ENCODE peak calls at places on chromosomes 1 and 21, in five cellular contexts. I is suprapubic skin, S is K562, B is GM12891, F is GM12878. P is an unnamed sample.

GRCh38 chr1:53080041-53080440 is 18.0 kb downstream of the PODN start:
- DNase-seq in I (no peak), B (no peak), S (no peak), F (no peak), P (no peak)

GRCh38 chr1:6911974-6912373 is 126.7 kb downstream of the CAMTA1 start:
- DNase-seq in S (no peak), F (no peak), I (no peak), B (no peak), P (no peak)

GRCh38 chr1:21216835-21217811 is 40.4 kb upstream of the EIF4G3 start:
- DNase-seq in I (no peak), B (peak), S (peak), F (no peak), P (peak)

GRCh38 chr1:182185822-182186756 is 124.6 kb upstream of the ZNF648 start:
- DNase-seq in B (no peak), F (no peak), S (no peak), I (no peak), P (no peak)

GRCh38 chr1:209755926-209756607 is at the start of gene TRAF3IP3:
- DNase-seq in B (peak), I (peak), F (peak), S (no peak), P (peak)

GRCh38 chr1:66370462-66370907 is 163.5 kb upstream of the SGIP1 start:
- DNase-seq in S (no peak), B (no peak), I (no peak), F (no peak), P (no peak)

GRCh38 chr1:111563619-111564018 is 56.0 kb upstream of the RAP1A start:
- DNase-seq in F (no peak), I (no peak), S (no peak), B (no peak), P (no peak)

GRCh38 chr1:23122023-23122738 is 46.5 kb downstream of the LUZP1 start:
- DNase-seq in I (no peak), B (no peak), S (no peak), F (no peak), P (peak)

GRCh38 chr21:45152265-45152746 is 77.9 kb downstream of the ADARB1 start:
- DNase-seq in I (no peak), F (no peak), B (peak), S (peak), P (peak)

GRCh38 chr1:225476538-225476988 is 48.7 kb upstream of the LBR start:
- DNase-seq in F (no peak), B (no peak), I (peak), S (no peak), P (no peak)

GRCh38 chr1:118866330-118866729 is 121.8 kb downstream of the TBX15 start:
- DNase-seq in B (no peak), S (no peak), I (no peak), F (no peak), P (no peak)

GRCh38 chr1:80847904-80848303 is 952.8 kb upstream of the ADGRL2 start:
- DNase-seq in I (no peak), F (no peak), B (no peak), S (no peak), P (no peak)

GRCh38 chr1:24409535-24409934 is 4.0 kb downstream of the STPG1 start:
- DNase-seq in I (no peak), S (no peak), F (no peak), B (no peak), P (no peak)

GRCh38 chr1:84143796-84144565 is at the start of gene PRKACB:
- DNase-seq in F (peak), I (no peak), S (no peak), B (no peak), P (no peak)

GRCh38 chr21:46122241-46122671 is 24.3 kb downstream of the COL6A2 start:
- DNase-seq in S (no peak), I (no peak), F (no peak), B (peak), P (peak)

GRCh38 chr1:32063261-32063681 is 9.5 kb upstream of the TMEM39B start:
- DNase-seq in S (peak), B (no peak), F (no peak), I (peak), P (no peak)

GRCh38 chr1:50841791-50842387 is 118.2 kb downstream of the FAF1 start:
- DNase-seq in F (no peak), B (no peak), I (no peak), S (no peak), P (no peak)

GRCh38 chr1:149936992-149937705 is 470 bp upstream of the MTMR11 start:
- DNase-seq in I (no peak), S (no peak), F (no peak), B (no peak), P (peak)

GRCh38 chr1:65344171-65344570 is 34.8 kb downstream of the DNAJC6 start:
- DNase-seq in F (no peak), B (no peak), I (no peak), S (no peak), P (no peak)

GRCh38 chr1:10782491-10783244 is 13.8 kb downstream of the CASZ1 start:
- DNase-seq in F (no peak), I (no peak), S (no peak), B (no peak), P (no peak)

GRCh38 chr1:210340751-210341328 is 12.1 kb downstream of the HHAT start:
- DNase-seq in I (no peak), S (no peak), B (no peak), F (no peak), P (no peak)

DNA sequence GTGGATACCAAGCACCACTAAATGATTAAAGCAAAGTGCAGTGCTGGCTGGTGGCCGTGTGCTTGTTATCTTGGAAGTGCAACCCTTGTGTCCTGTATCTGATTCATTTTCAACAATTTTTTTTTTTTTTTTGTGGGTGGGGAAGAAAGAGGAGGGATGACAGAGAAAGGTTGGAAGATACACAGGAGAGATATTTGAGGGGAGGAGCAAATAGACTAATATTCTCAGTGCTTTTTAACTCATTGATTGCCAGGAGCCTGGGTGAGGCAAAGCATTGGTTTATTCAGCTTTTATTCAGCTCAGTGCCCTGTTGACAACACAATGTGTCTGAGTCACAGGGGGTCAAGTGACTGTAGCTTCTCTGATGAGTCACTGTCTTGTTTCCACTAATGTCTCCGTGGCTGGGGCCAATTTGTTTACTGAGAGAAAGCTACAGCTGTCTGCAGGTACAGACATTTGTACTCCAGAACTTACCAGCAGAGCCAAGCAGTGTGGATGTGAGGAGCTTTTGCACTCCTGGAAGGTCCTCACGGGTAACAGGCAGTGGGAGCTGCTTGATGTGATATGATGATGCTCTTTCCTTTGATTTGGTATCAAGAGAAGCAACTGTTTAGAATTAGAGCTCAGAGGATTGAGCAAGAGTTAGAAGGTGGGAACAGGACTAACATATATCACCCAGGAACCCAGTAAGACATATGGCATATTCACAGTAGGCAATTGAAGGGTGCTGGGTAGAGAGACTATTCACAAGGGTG is 23.6 kb upstream of the DNM3 start:
- DNase-seq in I (no peak), S (peak), F (no peak), B (no peak), P (peak)
- TF ChIP-seq POLR2AphosphoS5 in I (no peak), S (no peak), F (no peak), B (no peak), P (no peak)

GRCh38 chr1:43530483-43531452 is at the start of gene PTPRF:
- DNase-seq in I (no peak), B (no peak), S (peak), F (no peak), P (peak)

GRCh38 chr1:43531906-43532584 is 1.4 kb downstream of the PTPRF start:
- DNase-seq in S (no peak), B (no peak), F (no peak), I (no peak), P (no peak)

GRCh38 chr1:43531453-43531905 is 796 bp downstream of the PTPRF start:
- DNase-seq in S (peak), F (no peak), B (peak), I (no peak), P (peak)

GRCh38 chr1:43527111-43527878 is 3.4 kb upstream of the PTPRF start:
- DNase-seq in F (no peak), B (no peak), I (no peak), S (no peak), P (no peak)

DNA sequence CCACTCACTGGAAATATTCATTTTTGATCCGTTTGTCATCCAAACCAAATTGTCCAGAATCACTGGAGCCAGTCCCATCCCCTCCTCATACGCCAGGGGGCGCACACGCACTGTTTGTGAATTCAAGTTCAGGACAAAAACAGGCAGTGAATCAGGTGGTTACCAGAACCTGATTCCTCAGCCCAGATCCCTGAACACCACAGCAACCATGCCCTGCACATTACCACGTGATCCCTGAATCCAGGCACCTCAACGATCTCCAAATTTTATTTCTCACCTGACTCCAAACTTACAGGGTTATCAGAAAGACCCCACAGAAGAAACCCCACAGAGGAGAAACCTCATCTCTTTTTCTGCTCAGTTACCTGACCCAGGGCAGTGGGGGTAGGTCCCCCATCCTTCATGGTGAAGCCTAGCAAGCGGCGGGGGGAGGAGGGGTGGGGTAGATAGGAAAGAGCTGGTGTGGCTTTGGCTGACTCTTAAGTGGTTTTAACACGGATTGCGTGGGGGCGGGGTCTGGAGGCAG is 1.4 kb upstream of the PTPRF start:
- DNase-seq in B (peak), S (peak), I (peak), F (peak), P (peak)
- TF ChIP-seq POLR2AphosphoS5 in B (no peak), S (no peak), I (no peak), F (no peak), P (peak)

DNA sequence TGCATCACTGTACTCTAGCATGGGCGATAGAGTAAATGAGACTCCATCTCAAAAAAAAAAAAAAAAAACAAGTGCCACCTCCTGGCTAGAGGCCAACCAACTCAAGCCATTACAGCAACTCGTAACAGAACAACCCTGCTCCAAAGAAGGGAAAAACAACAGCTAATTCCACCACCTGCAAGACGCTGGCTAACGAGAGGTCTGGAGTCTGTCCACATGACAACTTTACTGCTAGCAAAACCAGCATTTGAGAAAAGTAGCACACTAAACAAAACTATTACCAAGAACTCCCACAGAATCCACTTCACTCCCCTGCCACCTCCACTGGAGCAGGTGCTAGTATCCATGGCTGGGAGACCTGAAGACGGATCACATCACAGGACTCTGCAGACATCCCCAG is 24.1 kb upstream of the EGLN1 start:
- DNase-seq in B (no peak), I (no peak), S (no peak), F (no peak), P (no peak)
- TF ChIP-seq POLR2AphosphoS5 in B (no peak), I (no peak), S (no peak), F (no peak), P (no peak)

GRCh38 chr1:113732802-113733201 is 26.5 kb downstream of the PHTF1 start:
- DNase-seq in F (no peak), B (no peak), S (no peak), I (no peak), P (no peak)
- TF ChIP-seq POLR2AphosphoS5 in F (no peak), B (no peak), S (no peak), I (no peak), P (no peak)

DNA sequence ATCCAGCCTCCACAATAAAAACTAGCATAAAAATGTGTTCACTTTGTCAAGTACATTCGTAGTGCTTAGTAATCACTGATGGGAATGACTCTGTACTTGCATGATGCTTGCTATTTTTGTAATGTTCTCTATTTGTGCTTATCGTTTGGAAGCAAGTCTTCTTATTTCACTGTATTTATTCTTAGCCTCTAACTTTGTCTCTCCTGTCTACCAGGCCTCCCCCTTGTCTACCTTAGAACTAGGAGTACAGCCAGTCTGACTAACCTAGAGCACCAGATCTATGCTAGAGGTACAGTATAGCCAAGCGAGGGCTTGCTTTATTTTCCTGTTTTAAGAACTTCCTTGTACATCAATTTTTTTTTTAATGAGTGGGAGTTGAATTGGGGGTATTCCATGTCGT is 108.2 kb downstream of the VPS13D start:
- DNase-seq in F (no peak), B (no peak), I (no peak), S (no peak), P (no peak)
- TF ChIP-seq POLR2AphosphoS5 in F (no peak), B (no peak), I (no peak), S (no peak), P (no peak)

DNA sequence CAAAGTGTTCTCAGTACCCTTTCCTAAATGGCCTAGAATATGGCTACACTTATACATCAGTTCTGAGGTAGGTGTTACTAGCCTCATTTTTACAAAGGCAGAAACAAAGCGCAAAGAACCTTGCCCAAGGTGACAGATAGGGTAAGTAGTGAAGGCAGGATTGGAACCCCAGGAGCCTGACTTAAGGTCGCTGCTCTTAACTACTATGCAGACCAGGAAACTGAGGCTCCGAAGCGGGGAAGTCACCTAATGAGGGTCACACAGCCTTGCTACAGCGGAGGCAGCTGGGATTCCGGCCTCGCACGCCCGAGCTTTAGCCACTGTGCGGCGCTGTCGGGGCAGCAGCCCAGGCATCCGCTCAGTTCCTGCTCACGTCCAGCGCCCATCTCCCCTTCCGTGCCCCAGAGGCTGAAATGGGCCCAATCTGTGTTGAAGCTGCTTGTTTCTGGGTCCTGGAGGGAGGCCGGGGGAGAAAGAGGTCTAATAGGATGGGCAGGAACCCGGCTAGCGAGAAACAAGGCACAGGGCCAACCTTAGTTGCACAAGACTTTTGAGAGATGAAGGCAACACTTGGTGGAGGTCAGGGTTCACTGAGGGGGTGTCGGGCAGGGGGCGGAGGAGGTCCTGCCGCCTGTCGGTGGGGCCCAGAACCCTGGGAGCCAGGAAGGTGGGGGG is 1.4 kb upstream of the FOXD2 start:
- DNase-seq in S (peak), B (peak), I (no peak), F (peak), P (peak)
- TF ChIP-seq POLR2AphosphoS5 in S (no peak), B (no peak), I (no peak), F (no peak), P (no peak)

DNA sequence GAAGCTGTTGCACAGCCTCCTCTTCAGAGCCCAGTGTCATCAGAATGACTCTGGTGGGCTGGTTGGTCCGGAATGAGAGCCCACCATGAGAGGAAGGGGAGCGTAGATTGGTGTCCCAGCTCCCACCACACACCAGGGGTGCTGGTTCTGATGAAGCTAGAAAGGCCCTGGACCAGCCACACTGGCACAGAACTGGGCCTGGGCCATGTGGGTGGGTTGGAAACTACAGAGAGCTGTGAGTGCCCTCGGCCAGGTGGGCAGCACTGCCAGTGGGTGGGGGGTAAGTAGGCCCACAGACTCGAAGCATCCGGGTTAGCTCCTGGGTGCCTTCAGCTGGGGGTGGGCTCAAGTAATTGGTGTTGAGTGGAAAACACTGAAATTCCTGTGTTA is 11.6 kb upstream of the TFF1 start:
- DNase-seq in I (no peak), B (no peak), F (no peak), S (no peak), P (peak)
- TF ChIP-seq POLR2AphosphoS5 in I (no peak), B (no peak), F (no peak), S (no peak), P (no peak)

GRCh38 chr1:77673716-77674355 is 8.6 kb downstream of the ZZZ3 start:
- DNase-seq in S (no peak), B (no peak), I (no peak), F (no peak), P (no peak)
- TF ChIP-seq POLR2AphosphoS5 in S (no peak), B (no peak), I (no peak), F (no peak), P (no peak)

GRCh38 chr1:29271724-29272123 is 35.4 kb downstream of the PTPRU start:
- DNase-seq in F (no peak), S (no peak), I (peak), B (no peak), P (peak)
- TF ChIP-seq POLR2AphosphoS5 in F (no peak), S (no peak), I (no peak), B (no peak), P (peak)

P was measured in transverse colon.